ENCODE peak calls at places on chromosomes 7 and 10, in ten cellular contexts. M is psoas muscle; F is M059J; E is neural crest cell; Z is G401; A is keratinocyte; Y is NT2/D1; V is stimulated activated CD4-positive, alpha-beta T cell treated with anti-CD3 and anti-CD28 coated beads, Interleukin-2, amount 100 ng/mL, for 48 hours; D is left cardiac atrium; C is mucosa of descending colon. T is an unnamed sample.

GRCh38 chr7:40175725-40176510 is 41.1 kb downstream of the SUGCT start:
- DNase-seq in M (no peak), F (peak; percentile 44), E (no peak), Z (no peak), A (no peak), Y (no peak), V (no peak), D (no peak), C (no peak), T (no peak)

GRCh38 chr7:87451187-87451586 is 24.3 kb downstream of the ABCB4 start:
- DNase-seq in M (no peak), F (peak; percentile 22), E (no peak), Z (no peak), A (no peak), Y (no peak), V (no peak), D (no peak), C (no peak), T (no peak)

GRCh38 chr7:92622680-92623079 is 32.5 kb upstream of the FAM133B start:
- DNase-seq in M (no peak), F (no peak), E (no peak), Z (no peak), A (no peak), Y (no peak), V (no peak), D (no peak), C (no peak), T (no peak)

GRCh38 chr7:112286294-112287086 is 80.0 kb downstream of the ZNF277 start:
- DNase-seq in M (no peak), F (no peak), E (no peak), Z (peak; percentile 91), A (no peak), Y (no peak), V (no peak), D (no peak), C (no peak), T (peak; percentile 45)

GRCh38 chr7:37901236-37901827 is 15.3 kb downstream of the SFRP4 start:
- DNase-seq in M (no peak), F (peak; percentile 60), E (no peak), Z (peak; percentile 43), A (no peak), Y (peak; percentile 55), V (no peak), D (no peak), C (peak; percentile 9), T (peak; percentile 51)

GRCh38 chr10:14688606-14689005 is 86.1 kb downstream of the FAM107B start:
- DNase-seq in M (no peak), F (no peak), E (no peak), Z (no peak), A (no peak), Y (no peak), V (no peak), D (no peak), C (no peak), T (no peak)

GRCh38 chr10:95279042-95279820 is 11.6 kb downstream of the PDLIM1 start:
- DNase-seq in M (no peak), F (peak; percentile 73), E (no peak), Z (no peak), A (no peak), Y (no peak), V (no peak), D (no peak), C (peak; percentile 11), T (no peak)

GRCh38 chr7:117184367-117184766 is 138.5 kb downstream of the WNT2 start:
- DNase-seq in M (no peak), F (no peak), E (no peak), Z (no peak), A (no peak), Y (no peak), V (no peak), D (no peak), C (no peak), T (no peak)

GRCh38 chr7:114081606-114082425 is 163.0 kb upstream of the PPP1R3A start:
- DNase-seq in M (no peak), F (peak; percentile 49), E (peak; percentile 18), Z (peak; percentile 11), A (no peak), Y (no peak), V (no peak), D (no peak), C (peak; percentile 55), T (peak; percentile 74)

GRCh38 chr7:124263232-124263827 is 230.5 kb upstream of the TMEM229A start:
- DNase-seq in M (no peak), F (peak; percentile 33), E (no peak), Z (no peak), A (no peak), Y (no peak), V (no peak), D (no peak), C (no peak), T (no peak)

GRCh38 chr10:35567951-35568350 is 37.2 kb upstream of the GJD4 start:
- DNase-seq in M (no peak), F (no peak), E (no peak), Z (no peak), A (no peak), Y (no peak), V (no peak), D (no peak), C (no peak), T (no peak)

GRCh38 chr10:1434202-1434601 is 303.1 kb downstream of the ADARB2 start:
- DNase-seq in M (no peak), F (no peak), E (no peak), Z (no peak), A (no peak), Y (no peak), V (no peak), D (no peak), C (no peak), T (no peak)

GRCh38 chr7:4809091-4809591 is 33.7 kb downstream of the AP5Z1 start:
- DNase-seq in M (no peak), F (no peak), E (no peak), Z (no peak), A (no peak), Y (no peak), V (no peak), D (no peak), C (no peak), T (no peak)